ENCODE peak calls at places on chromosomes 13 and 19, in eight cellular contexts. D is heart left ventricle, J is uterus, Y is A549, B is ovary, K is HCT116, H is stomach, V is right lobe of liver. Z is an unnamed sample. For H3K4me1, the result is how much of the 10 kb centered on the place peaks cover.

GRCh38 chr13:113843063-113843654 is 20.7 kb downstream of the GAS6 start:
- DNase-seq in Y (no peak), V (peak), H (no peak), K (no peak), J (peak), B (no peak), D (no peak), Z (no peak)

GRCh38 chr13:110206170-110206569 is 100.8 kb downstream of the COL4A1 start:
- DNase-seq in D (no peak), K (no peak), B (no peak), V (no peak), Y (no peak), J (no peak), H (no peak), Z (no peak)

GRCh38 chr19:940591-941291 is 14.9 kb downstream of the ARID3A start:
- DNase-seq in B (no peak), K (no peak), Y (no peak), H (peak), D (peak), J (peak), V (peak), Z (peak)

GRCh38 chr13:34156841-34157365 is 339.0 kb downstream of the RFC3 start:
- DNase-seq in D (peak), H (peak), K (peak), V (no peak), J (peak), Y (peak), B (peak), Z (peak)

GRCh38 chr13:99982741-99983400 is 1.3 kb downstream of the ZIC2 start:
- DNase-seq in Y (no peak), B (no peak), J (no peak), D (no peak), H (no peak), V (no peak), K (no peak), Z (no peak)

GRCh38 chr13:92592757-92593156 is 633.9 kb upstream of the GPC6 start:
- DNase-seq in V (no peak), D (no peak), Y (no peak), K (no peak), H (no peak), J (no peak), B (no peak), Z (no peak)

GRCh38 chr13:98915563-98916348 is 62.1 kb downstream of the DOCK9 start:
- DNase-seq in K (no peak), H (no peak), V (no peak), B (no peak), D (no peak), J (no peak), Y (no peak), Z (no peak)

GRCh38 chr19:4557186-4557970 is 2.1 kb downstream of the SEMA6B start:
- DNase-seq in V (no peak), H (no peak), K (no peak), D (no peak), B (no peak), Y (no peak), J (no peak), Z (no peak)

GRCh38 chr19:5045956-5046338 is 77.0 kb downstream of the KDM4B start:
- DNase-seq in D (no peak), Y (peak), H (peak), B (no peak), V (no peak), K (no peak), J (no peak), Z (no peak)

GRCh38 chr13:51849145-51850101 is 4.4 kb upstream of the TMEM272 start:
- DNase-seq in K (peak), B (no peak), Y (peak), V (no peak), D (no peak), H (no peak), J (no peak), Z (no peak)

GRCh38 chr13:106597759-106598395 is 29.9 kb upstream of the ARGLU1 start:
- DNase-seq in K (no peak), H (no peak), Y (no peak), B (no peak), D (no peak), J (no peak), V (no peak), Z (no peak)

GRCh38 chr13:50075619-50076097 is 60.4 kb downstream of the KCNRG start:
- DNase-seq in J (no peak), D (no peak), Y (no peak), V (no peak), K (no peak), B (no peak), H (no peak), Z (no peak)
- TF ChIP-seq CTCF in J (no peak), D (no peak), Y (no peak), V (no peak), K (no peak), B (no peak), H (no peak), Z (no peak)

DNA sequence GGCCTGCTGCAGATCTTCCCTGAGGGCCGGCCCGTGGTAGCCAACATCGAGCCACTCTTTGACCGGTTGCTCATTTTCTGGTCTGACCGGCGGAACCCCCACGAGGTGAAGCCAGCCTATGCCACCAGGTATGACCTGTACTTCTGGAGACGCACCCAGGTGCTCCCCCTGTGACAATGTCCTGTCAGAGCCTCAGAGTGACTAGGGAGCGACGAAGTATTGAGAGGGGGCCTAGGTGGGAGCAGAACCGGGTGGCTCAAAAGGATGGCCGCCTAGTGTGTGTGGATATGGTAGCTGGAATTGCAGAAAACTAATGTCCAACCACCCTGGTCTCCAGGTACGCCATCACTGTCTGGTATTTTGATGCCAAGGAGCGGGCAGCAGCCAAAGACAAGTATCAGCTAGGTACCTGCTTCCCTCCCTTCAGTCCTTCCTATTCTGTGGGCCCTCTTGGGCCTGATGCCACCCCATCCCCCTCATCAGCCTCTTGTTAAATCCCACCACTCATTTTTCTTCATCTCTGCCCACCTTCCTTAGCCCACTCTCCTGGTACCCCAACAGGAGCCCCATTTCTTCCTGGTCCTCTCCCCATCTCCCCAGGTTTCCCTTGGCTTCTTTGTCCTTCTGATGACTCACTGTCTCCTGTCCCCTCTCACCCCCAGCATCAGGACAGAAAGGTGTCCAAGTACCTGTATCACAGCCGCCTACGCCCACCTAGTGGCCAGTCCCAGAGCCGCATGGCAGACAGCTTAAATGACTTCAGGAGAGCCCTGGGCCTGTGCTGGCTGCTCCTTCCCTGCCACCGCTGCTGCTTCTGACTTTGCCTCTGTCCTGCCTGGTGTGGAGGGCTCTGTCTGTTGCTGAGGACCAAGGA is 8.4 kb downstream of the EGLN2 start:
- DNase-seq in Y (peak), J (peak), D (no peak), B (no peak), H (no peak), K (no peak), V (peak), Z (no peak)
- H3K4me1 ChIP-seq in Y (under half), J (under half), D (half or more), B (under half), H (half or more), K (under half), V (under half), Z (under half)

GRCh38 chr19:50654882-50655281 is 5.6 kb downstream of the C19orf81 start:
- DNase-seq in V (no peak), J (no peak), K (no peak), Y (no peak), H (no peak), D (no peak), B (no peak), Z (no peak)
- TF ChIP-seq POLR2A in V (no peak), J (no peak), K (no peak), Y (no peak), H (no peak), D (no peak), B (no peak), Z (no peak)

DNA sequence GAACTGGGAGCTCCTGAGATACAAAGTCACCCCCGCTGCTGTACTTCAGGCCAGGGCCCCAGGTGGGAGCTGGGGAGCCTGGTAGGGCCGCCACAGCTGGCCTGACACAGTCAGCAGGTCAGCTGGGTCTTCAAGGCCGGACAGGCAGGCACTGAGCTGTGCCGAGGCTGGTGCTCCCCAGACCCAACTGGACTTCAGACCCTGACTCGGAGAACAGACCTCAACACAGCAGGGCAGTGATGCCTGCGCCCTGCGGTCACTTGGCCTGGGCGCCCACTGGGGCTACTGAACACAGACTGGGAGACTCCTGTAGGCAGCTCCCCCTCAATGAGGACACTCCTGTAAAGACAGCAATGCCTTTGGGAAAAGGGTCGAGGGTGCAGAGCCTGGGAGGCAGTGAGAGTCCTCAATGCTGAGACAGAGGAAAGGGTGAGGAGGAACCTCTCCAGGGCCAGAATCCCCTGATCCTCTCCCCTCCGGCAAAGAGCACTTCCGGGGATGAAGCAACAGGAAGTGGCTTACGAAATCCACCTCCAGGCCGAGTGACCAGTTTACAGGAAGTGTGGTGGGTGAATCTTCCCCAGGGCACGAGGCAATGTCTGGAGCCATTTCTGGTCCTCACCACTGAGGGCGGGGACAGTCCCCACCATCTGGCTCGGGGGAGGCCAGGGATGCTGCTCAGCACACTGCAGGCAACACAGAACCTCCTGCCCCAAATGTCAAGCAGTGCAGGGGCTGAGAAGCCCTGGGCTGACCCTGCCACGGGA is 40.8 kb upstream of the ISYNA1 start:
- DNase-seq in B (peak), H (peak), J (peak), D (peak), V (peak), K (no peak), Y (peak), Z (no peak)
- TF ChIP-seq CTCF in B (no peak), H (no peak), J (no peak), D (no peak), V (no peak), K (no peak), Y (no peak), Z (no peak)

DNA sequence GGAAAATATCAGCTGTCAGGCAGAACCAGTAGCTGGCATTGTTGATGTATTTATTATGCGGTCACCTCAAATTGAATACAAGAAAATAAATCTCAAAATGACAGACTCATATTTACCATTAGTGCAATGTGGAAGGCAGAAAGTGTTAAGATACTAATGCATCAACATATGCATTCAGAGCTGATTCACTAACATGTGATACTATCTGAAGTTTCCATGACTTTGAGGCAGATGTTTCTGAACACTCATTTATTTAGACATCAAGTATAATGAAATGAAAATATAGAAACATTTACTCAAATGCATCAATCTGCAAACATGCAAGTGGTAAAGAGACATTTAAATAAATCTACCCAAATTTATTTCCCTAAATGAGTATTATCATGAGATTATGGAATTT is 474.2 kb upstream of the SLC10A2 start:
- DNase-seq in B (no peak), J (no peak), H (no peak), Y (no peak), D (no peak), V (no peak), K (no peak), Z (no peak)
- H3K4me1 ChIP-seq in B (under half), J (under half), H (under half), Y (under half), D (under half), V (under half), K (under half), Z (under half)

GRCh38 chr19:41546386-41546789 is 29.6 kb upstream of the CEACAM21 start:
- DNase-seq in D (peak), B (no peak), J (no peak), H (no peak), Y (no peak), K (no peak), V (no peak), Z (peak)
- TF ChIP-seq POLR2A in D (no peak), B (no peak), J (no peak), H (no peak), Y (no peak), K (no peak), V (no peak), Z (peak)

GRCh38 chr19:29666634-29667389 is 1.6 kb downstream of the PLEKHF1 start:
- DNase-seq in D (peak), Y (no peak), B (peak), V (peak), K (no peak), H (peak), J (peak), Z (no peak)
- TF ChIP-seq CTCF in D (no peak), Y (no peak), B (no peak), V (no peak), K (no peak), H (no peak), J (no peak), Z (no peak)

GRCh38 chr13:47437411-47437810 is 540.6 kb upstream of the HTR2A start:
- DNase-seq in K (no peak), V (no peak), Y (no peak), B (no peak), H (no peak), D (no peak), J (no peak), Z (no peak)

GRCh38 chr13:47433461-47434005 is 536.7 kb upstream of the HTR2A start:
- DNase-seq in H (no peak), V (no peak), B (no peak), D (no peak), Y (no peak), J (no peak), K (no peak), Z (no peak)
- H3K4me1 ChIP-seq in H (under half), V (under half), B (under half), D (under half), Y (under half), J (under half), K (under half), Z (under half)

Z was measured in Peyer's patch.